ENCODE peak calls at places on chromosome 3, in five cellular contexts. C is activated naive CD4-positive, alpha-beta T cell treated with anti-CD3 and anti-CD28 coated beads, Interleukin-2, amount 50 U/mL, for 16 hours; N is GM23248; S is H9; X is iPS DF 19.7. A is an unnamed sample.
A peak's percentile ranks its signal among the peaks of the same experiment; 100 is the strongest.

GRCh38 chr3:24773798-24774197 is 279.1 kb upstream of the THRB start:
- DNase-seq in S (peak; percentile 80), C (no peak), X (peak; percentile 40), N (peak; percentile 68), A (peak; percentile 77)

GRCh38 chr3:35829499-35829898 is 190.2 kb downstream of the ARPP21 start:
- DNase-seq in S (no peak), N (no peak), C (no peak), X (no peak), A (no peak)

GRCh38 chr3:123684636-123685035 is 99.8 kb upstream of the HACD2 start:
- DNase-seq in C (no peak), X (no peak), S (no peak), N (no peak), A (no peak)

GRCh38 chr3:59321881-59322540 is 272.2 kb upstream of the CFAP20DC start:
- DNase-seq in S (no peak), C (no peak), N (peak; percentile 28), X (no peak), A (no peak)

GRCh38 chr3:181326637-181327223 is 337.2 kb upstream of the DNAJC19 start:
- DNase-seq in N (peak; percentile 44), S (no peak), X (no peak), C (no peak), A (no peak)

GRCh38 chr3:12663311-12663935 is 494 bp downstream of the RAF1 start:
- DNase-seq in N (peak; percentile 64), C (no peak), X (no peak), S (no peak), A (no peak)

GRCh38 chr3:57127849-57128566 is 37.1 kb downstream of the IL17RD start:
- DNase-seq in X (no peak), C (no peak), S (no peak), N (peak; percentile 87), A (no peak)

GRCh38 chr3:125116311-125117069 is 60.7 kb upstream of the HEG1 start:
- DNase-seq in N (peak; percentile 92), C (no peak), S (no peak), X (no peak), A (no peak)

GRCh38 chr3:187745201-187746058 is at the start of gene BCL6:
- DNase-seq in N (peak; percentile 99), S (peak; percentile 91), X (peak; percentile 90), C (peak; percentile 83), A (peak; percentile 84)

GRCh38 chr3:113285226-113285625 is 73.9 kb downstream of the BOC start:
- DNase-seq in X (no peak), N (no peak), S (no peak), C (no peak), A (no peak)

GRCh38 chr3:122355612-122356011 is 27.4 kb downstream of the MIX23 start:
- DNase-seq in C (no peak), X (no peak), N (no peak), S (no peak), A (no peak)

GRCh38 chr3:183210862-183211341 is 42.2 kb upstream of the B3GNT5 start:
- DNase-seq in N (no peak), X (no peak), S (no peak), C (peak; percentile 56), A (no peak)

GRCh38 chr3:193590088-193590856 is 2.7 kb upstream of the OPA1 start:
- DNase-seq in C (no peak), N (peak; percentile 47), X (no peak), S (no peak), A (no peak)

GRCh38 chr3:158097571-158098553 is 8.4 kb downstream of the SHOX2 start:
- DNase-seq in C (peak; percentile 69), X (no peak), N (no peak), S (peak; percentile 95), A (peak; percentile 91)

GRCh38 chr3:195905970-195906864 is 2.1 kb downstream of the TNK2 start:
- DNase-seq in N (peak; percentile 67), S (no peak), X (no peak), C (no peak), A (no peak)

GRCh38 chr3:5110307-5110706 is 11.8 kb upstream of the ARL8B start:
- DNase-seq in C (no peak), S (no peak), N (no peak), X (no peak), A (no peak)

GRCh38 chr3:13544293-13544831 is 4.6 kb upstream of the FBLN2 start:
- DNase-seq in X (no peak), C (peak; percentile 44), N (peak; percentile 98), S (peak; percentile 18), A (no peak)

GRCh38 chr3:53834429-53835095 is 11.7 kb downstream of the CHDH start:
- DNase-seq in S (no peak), X (no peak), N (no peak), C (no peak), A (no peak)

GRCh38 chr3:153495422-153495821 is 333.4 kb downstream of the RAP2B start:
- DNase-seq in C (no peak), X (no peak), S (no peak), N (no peak), A (no peak)